ENCODE peak calls at places on chromosomes 13 and 19, in five cellular contexts. X, P, Y, T and V are unnamed samples.
A peak's percentile ranks its signal among the peaks of the same experiment; 100 is the strongest.

GRCh38 chr19:40219721-40220276 is 1.6 kb upstream of the TTC9B start:
- DNase-seq in T (no peak), Y (no peak), X (no peak), P (no peak), V (no peak)

GRCh38 chr19:13588953-13589833 is 82.9 kb upstream of the CACNA1A start:
- DNase-seq in P (peak; percentile 68), Y (peak; percentile 93), X (peak; percentile 86), T (peak; percentile 58), V (peak; percentile 57)

GRCh38 chr19:3381701-3382372 is 15.5 kb downstream of the NFIC start:
- DNase-seq in Y (no peak), T (no peak), P (no peak), X (no peak), V (no peak)

GRCh38 chr13:52405767-52406494 is at the start of gene THSD1:
- DNase-seq in X (peak; percentile 79), P (no peak), Y (peak; percentile 45), T (peak; percentile 28), V (peak; percentile 58)

GRCh38 chr19:50384685-50385535 is 763 bp downstream of the POLD1 start:
- DNase-seq in P (no peak), T (no peak), Y (no peak), X (peak; percentile 67), V (no peak)

GRCh38 chr19:49712397-49712859 is 21.5 kb downstream of the CPT1C start:
- DNase-seq in X (no peak), Y (no peak), P (no peak), T (no peak), V (peak; percentile 55)

GRCh38 chr13:95924389-95924994 is 128.7 kb downstream of the UGGT2 start:
- DNase-seq in T (no peak), P (no peak), X (no peak), Y (no peak), V (no peak)

GRCh38 chr19:10005632-10006334 is 4.5 kb downstream of the COL5A3 start:
- DNase-seq in P (no peak), T (no peak), Y (no peak), X (no peak), V (no peak)